ENCODE peak calls at places on chromosomes 2 and 18, in nine cellular contexts. X, Y, Q, D, H, J, N, I and A are unnamed samples. For H3K9me3, the result is how much of the 10 kb centered on the place peaks cover.

GRCh38 chr2:130836501-130837174 is at the start of gene ARHGEF4:
- DNase-seq in H (no peak), X (peak), I (no peak), J (no peak), D (peak), N (peak), Q (no peak), Y (no peak), A (no peak)

GRCh38 chr2:85308951-85309555 is 18.7 kb downstream of the TGOLN2 start:
- DNase-seq in D (no peak), I (peak), N (no peak), Y (peak), Q (peak), J (no peak), X (peak), H (peak), A (no peak)

GRCh38 chr2:42360493-42360889 is 526 bp downstream of the COX7A2L start:
- DNase-seq in Y (no peak), Q (no peak), J (no peak), N (no peak), H (no peak), D (no peak), I (peak), X (no peak), A (no peak)

GRCh38 chr2:28449489-28450395 is 46.1 kb upstream of the PLB1 start:
- DNase-seq in J (no peak), Q (no peak), D (peak), I (no peak), N (peak), X (peak), Y (no peak), H (no peak), A (no peak)

GRCh38 chr2:239002960-239003932 is 155.4 kb downstream of the TWIST2 start:
- DNase-seq in H (peak), D (peak), Y (no peak), Q (no peak), X (peak), I (peak), J (no peak), N (no peak), A (no peak)

GRCh38 chr2:170930132-170931109 is 1.4 kb downstream of the GORASP2 start:
- DNase-seq in Q (no peak), N (peak), Y (no peak), J (peak), I (peak), D (peak), H (peak), X (no peak), A (peak)

GRCh38 chr18:32438173-32438572 is 32.5 kb downstream of the GAREM1 start:
- DNase-seq in J (no peak), X (no peak), H (peak), Q (peak), Y (peak), N (no peak), I (no peak), D (no peak), A (no peak)

GRCh38 chr2:169107645-169108044 is 38.3 kb downstream of the DHRS9 start:
- DNase-seq in Q (no peak), J (peak), I (no peak), Y (no peak), X (no peak), D (no peak), N (no peak), H (no peak), A (peak)

GRCh38 chr2:207245526-207245925 is 79.8 kb upstream of the KLF7 start:
- DNase-seq in Y (no peak), D (no peak), I (no peak), Q (no peak), X (no peak), J (no peak), N (no peak), H (no peak), A (no peak)

GRCh38 chr18:55839350-55839749 is 251.4 kb upstream of the TCF4 start:
- DNase-seq in N (no peak), Y (no peak), X (no peak), Q (no peak), D (peak), H (no peak), I (no peak), J (no peak), A (no peak)

DNA sequence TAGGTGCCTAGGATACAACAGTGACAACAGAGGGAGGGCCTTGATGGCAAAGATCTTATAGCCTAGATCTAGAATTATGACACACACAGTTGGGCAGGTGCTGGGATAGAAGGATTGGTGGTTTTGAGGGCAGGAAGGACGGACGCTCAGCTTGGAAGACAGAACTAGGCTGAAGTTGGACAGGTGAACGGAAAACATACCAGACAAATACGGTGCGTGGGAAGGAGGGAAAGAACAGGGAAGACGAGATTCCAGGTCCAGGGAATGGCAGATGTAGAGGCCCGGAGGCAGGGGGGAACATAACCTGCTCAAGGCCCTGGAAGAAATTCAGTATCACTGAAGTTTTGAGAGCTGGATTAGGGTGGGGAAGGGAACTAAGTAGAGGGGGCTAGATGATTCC is 40.8 kb downstream of the CRACDL start:
- DNase-seq in I (no peak), H (no peak), Q (no peak), X (no peak), D (no peak), N (no peak), Y (no peak), J (no peak), A (no peak)
- H3K27ac ChIP-seq in I (no peak), H (no peak), Q (no peak), X (no peak), D (no peak), N (no peak), Y (no peak), J (no peak), A (no peak)

DNA sequence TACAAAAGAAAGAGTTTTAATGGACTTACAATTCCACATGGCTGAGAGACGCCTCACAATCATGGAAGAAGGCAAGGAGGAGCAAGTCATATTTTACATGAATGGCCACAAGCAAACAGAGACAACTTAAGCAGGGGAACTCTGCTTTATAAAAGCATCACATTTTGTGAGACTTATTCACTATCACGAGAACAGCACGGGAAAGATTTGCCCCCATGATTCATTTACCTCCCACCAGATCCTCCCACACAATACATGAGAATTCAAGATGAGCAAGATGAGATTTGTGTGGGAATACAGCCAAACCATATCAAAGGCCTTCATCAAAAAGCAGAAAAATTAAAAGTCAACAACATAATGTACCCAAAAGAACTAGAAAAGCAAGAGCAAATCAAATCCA is 111.0 kb upstream of the RPRM start:
- DNase-seq in Y (no peak), I (no peak), J (no peak), X (no peak), D (no peak), Q (no peak), N (no peak), H (no peak), A (no peak)
- H3K9me3 ChIP-seq in Y (half or more), I (under half), J (under half), X (under half), D (under half), Q (under half), N (under half), H (under half), A (under half)

GRCh38 chr2:64288321-64288931 is 144.2 kb upstream of the PELI1 start:
- DNase-seq in H (no peak), I (no peak), N (no peak), Y (no peak), J (no peak), X (no peak), Q (peak), D (peak), A (no peak)

GRCh38 chr2:64283641-64284371 is 139.6 kb upstream of the PELI1 start:
- DNase-seq in D (no peak), N (no peak), H (no peak), X (no peak), Q (no peak), Y (no peak), J (peak), I (no peak), A (no peak)

GRCh38 chr2:64284751-64285150 is 140.5 kb upstream of the PELI1 start:
- DNase-seq in X (no peak), N (no peak), H (no peak), J (no peak), Y (no peak), Q (no peak), D (no peak), I (no peak), A (no peak)

GRCh38 chr2:64288932-64289655 is 144.9 kb upstream of the PELI1 start:
- DNase-seq in X (no peak), Y (no peak), J (no peak), N (no peak), H (no peak), I (no peak), D (no peak), Q (no peak), A (no peak)

GRCh38 chr2:64287321-64287720 is 143.1 kb upstream of the PELI1 start:
- DNase-seq in X (no peak), J (no peak), Q (no peak), N (no peak), Y (no peak), I (no peak), D (no peak), H (no peak), A (no peak)
- H3K27ac ChIP-seq in X (no peak), J (no peak), Q (no peak), N (no peak), Y (no peak), I (no peak), D (no peak), H (no peak), A (no peak)

GRCh38 chr2:141109633-141110032 is 1021.2 kb downstream of the LRP1B start:
- DNase-seq in J (no peak), H (no peak), Y (no peak), I (peak), D (no peak), Q (no peak), X (no peak), N (no peak), A (no peak)
- H3K9me3 ChIP-seq in J (under half), H (under half), Y (under half), I (under half), D (under half), Q (under half), X (under half), N (under half), A (under half)

GRCh38 chr2:195821566-195821932 is 164.5 kb downstream of the SLC39A10 start:
- DNase-seq in Y (no peak), D (no peak), X (no peak), N (no peak), Q (no peak), J (no peak), H (no peak), I (no peak), A (no peak)
- H3K27ac ChIP-seq in Y (no peak), D (no peak), X (no peak), N (no peak), Q (no peak), J (no peak), H (no peak), I (no peak), A (no peak)

DNA sequence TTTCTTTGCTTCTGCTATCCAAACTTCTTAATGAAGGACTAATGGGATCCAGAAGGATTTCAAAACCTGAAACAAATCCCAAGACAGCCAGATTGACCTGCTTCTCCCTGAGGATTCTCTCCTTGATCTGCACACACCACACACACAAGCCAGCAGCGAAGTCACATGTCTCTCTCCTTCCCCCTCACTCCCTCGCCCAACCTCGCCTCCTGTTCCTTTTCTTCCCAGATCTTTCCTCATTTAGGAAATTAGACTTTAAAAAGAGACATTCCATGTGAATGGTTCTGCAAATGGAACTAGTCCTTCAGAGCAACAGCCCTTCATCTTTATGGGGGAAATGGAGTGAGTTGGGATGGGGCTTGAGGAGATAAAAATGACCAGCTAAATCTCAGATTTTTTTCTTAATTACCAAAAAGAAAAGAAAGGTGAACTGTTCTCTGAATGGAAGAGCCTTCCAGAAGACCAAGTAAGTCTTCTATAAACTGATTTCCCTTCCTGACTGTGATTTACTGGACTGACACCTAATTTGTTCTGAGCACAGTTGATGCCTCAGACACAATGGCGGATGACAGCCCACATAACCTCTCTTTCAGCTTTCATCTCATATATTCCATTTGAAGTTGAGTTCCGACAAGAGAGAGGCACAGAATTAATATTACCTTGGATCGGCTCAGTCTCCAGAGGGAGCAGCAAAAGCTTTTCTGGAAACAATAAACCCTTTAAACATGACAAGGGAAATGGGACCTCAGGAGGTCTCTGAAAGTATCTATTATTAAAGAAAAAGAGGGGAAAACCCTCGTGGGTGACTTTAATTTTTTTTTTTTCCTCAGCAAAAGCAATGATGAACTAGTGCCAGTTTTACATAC is 638.9 kb upstream of the SETBP1 start:
- DNase-seq in H (no peak), J (no peak), D (no peak), I (no peak), Y (no peak), Q (no peak), X (no peak), N (no peak), A (no peak)
- H3K9me3 ChIP-seq in H (under half), J (under half), D (under half), I (under half), Y (under half), Q (under half), X (under half), N (under half), A (under half)

DNA sequence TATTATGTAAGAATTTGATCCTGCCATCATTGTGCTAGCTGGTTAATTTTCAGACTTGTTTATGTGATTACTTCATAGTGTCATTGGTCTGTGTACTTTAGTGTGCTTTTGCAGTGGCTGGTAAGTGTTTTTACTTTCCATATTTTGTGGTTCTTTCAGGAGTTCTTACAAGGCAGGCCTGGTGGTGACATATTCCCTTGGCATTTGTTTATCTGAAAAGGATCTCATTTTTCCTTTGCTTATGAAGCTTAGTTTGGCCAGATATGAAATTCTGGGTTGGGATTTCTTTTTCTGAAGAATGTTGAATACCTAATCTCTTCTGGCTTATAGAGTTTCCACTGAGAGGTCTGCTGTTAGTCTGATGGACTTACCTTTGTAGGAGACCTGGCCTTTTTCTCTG is 72.8 kb upstream of the MC4R start:
- DNase-seq in Q (no peak), N (no peak), J (no peak), H (no peak), D (peak), Y (no peak), I (no peak), X (no peak), A (no peak)
- H3K27ac ChIP-seq in Q (no peak), N (no peak), J (no peak), H (no peak), D (no peak), Y (no peak), I (no peak), X (no peak), A (no peak)